ENCODE peak calls at places on chromosomes 6 and 20, in four cellular contexts. R, S, D and I are unnamed samples.

GRCh38 chr6:55088896-55089295 is 85.4 kb upstream of the HCRTR2 start:
- DNase-seq in R (no peak), S (peak; percentile 52), D (no peak), I (no peak)

GRCh38 chr6:93496548-93496947 is 77.2 kb upstream of the EPHA7 start:
- DNase-seq in R (no peak), S (peak; percentile 28), D (no peak), I (no peak)

GRCh38 chr6:168163096-168163731 is 84.2 kb upstream of the FRMD1 start:
- DNase-seq in R (peak; percentile 7), S (no peak), D (peak; percentile 89), I (no peak)

GRCh38 chr6:29490552-29490951 is 2.8 kb upstream of the MAS1L start:
- DNase-seq in R (no peak), S (no peak), D (no peak), I (no peak)

GRCh38 chr6:37142047-37142614 is 27.8 kb upstream of the PIM1 start:
- DNase-seq in R (peak; percentile 32), S (no peak), D (no peak), I (no peak)

GRCh38 chr6:37646097-37646864 is 51.4 kb downstream of the MDGA1 start:
- DNase-seq in R (no peak), S (no peak), D (no peak), I (no peak)

GRCh38 chr6:105492706-105493673 is 90.1 kb upstream of the PREP start:
- DNase-seq in R (peak; percentile 47), S (no peak), D (no peak), I (no peak)

GRCh38 chr6:44115866-44116265 is 11.4 kb downstream of the MRPL14 start:
- DNase-seq in R (peak; percentile 37), S (peak; percentile 57), D (no peak), I (no peak)

GRCh38 chr6:43623880-43624785 is 4.9 kb downstream of the GTPBP2 start:
- DNase-seq in R (no peak), S (no peak), D (no peak), I (no peak)

GRCh38 chr6:90274481-90275030 is 22.1 kb downstream of the BACH2 start:
- DNase-seq in R (no peak), S (peak; percentile 44), D (no peak), I (no peak)

GRCh38 chr20:58571942-58572666 is 56.9 kb upstream of the APCDD1L start:
- DNase-seq in R (peak; percentile 88), S (no peak), D (peak; percentile 60), I (no peak)

GRCh38 chr6:43491750-43492661 is 14.6 kb downstream of the TJAP1 start:
- DNase-seq in R (peak; percentile 77), S (no peak), D (no peak), I (no peak)

GRCh38 chr6:162798546-162798945 is 70.8 kb downstream of the PACRG start:
- DNase-seq in R (no peak), S (no peak), D (no peak), I (no peak)

GRCh38 chr6:2964793-2965503 is 6.4 kb downstream of the SERPINB6 start:
- DNase-seq in R (no peak), S (no peak), D (no peak), I (no peak)

GRCh38 chr20:41444821-41445220 is 78.2 kb upstream of the EMILIN3 start:
- DNase-seq in R (no peak), S (no peak), D (no peak), I (no peak)

GRCh38 chr6:23180504-23181293 is 611.3 kb downstream of the HDGFL1 start:
- DNase-seq in R (peak; percentile 90), S (peak; percentile 31), D (peak; percentile 62), I (no peak)

GRCh38 chr6:155493694-155494143 is 38.1 kb upstream of the NOX3 start:
- DNase-seq in R (peak; percentile 100), S (peak; percentile 91), D (peak; percentile 99), I (peak; percentile 47)

GRCh38 chr6:169324661-169325459 is 71.2 kb upstream of the THBS2 start:
- DNase-seq in R (no peak), S (no peak), D (no peak), I (no peak)

DNA sequence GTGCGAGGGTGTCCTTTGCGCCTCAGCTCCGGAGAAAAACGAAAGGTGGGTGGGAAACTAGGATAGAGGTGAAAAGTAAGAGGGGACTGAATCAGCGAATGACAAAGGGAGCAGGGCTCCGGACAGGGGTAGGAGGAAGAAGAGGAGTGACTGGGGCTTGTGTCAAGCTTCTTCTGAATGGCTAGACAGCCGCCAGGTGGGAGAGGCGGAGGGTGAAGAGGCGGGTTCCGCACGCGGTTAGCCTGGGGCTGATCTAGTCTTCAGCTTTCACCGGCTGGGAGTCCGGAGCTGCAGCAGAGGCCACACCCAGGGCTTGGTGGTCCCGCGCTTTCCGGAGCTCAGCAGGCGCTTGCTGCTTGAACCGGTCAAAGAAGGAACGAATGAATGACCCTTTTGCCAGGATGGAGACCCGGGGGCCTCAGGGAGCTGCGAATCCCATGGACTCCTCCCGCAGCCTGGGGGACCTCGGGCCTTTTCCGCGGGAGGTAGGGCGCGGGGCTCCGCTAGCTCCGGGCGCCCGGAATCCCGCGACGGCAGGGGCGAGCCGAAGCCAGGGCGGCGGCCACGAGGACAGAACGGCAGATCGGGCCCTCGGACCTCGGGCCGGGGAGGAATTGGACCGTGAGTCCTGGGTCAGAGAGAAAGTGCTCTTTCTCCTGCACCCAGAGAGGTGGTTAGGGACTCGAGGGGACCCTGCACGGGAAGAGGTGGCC is at the start of gene C6orf141:
- DNase-seq in R (no peak), S (peak; percentile 83), D (peak; percentile 34), I (peak; percentile 81)
- H2BK5ac ChIP-seq in R (no peak within 1 kb of the TSS), S (no peak within 1 kb of the TSS), D (no peak within 1 kb of the TSS), I (peak within 1 kb of the TSS; percentile 86)

GRCh38 chr20:31721408-31722332 is 998 bp downstream of the BCL2L1 start:
- DNase-seq in R (no peak), S (no peak), D (no peak), I (no peak)

GRCh38 chr20:31717478-31717946 is 5.2 kb downstream of the BCL2L1 start:
- DNase-seq in R (no peak), S (no peak), D (no peak), I (no peak)

GRCh38 chr20:31720486-31721407 is 1.9 kb downstream of the BCL2L1 start:
- DNase-seq in R (no peak), S (peak; percentile 37), D (no peak), I (no peak)

GRCh38 chr20:31718952-31719643 is 3.6 kb downstream of the BCL2L1 start:
- DNase-seq in R (no peak), S (no peak), D (no peak), I (no peak)

GRCh38 chr20:31719644-31720485 is 2.8 kb downstream of the BCL2L1 start:
- DNase-seq in R (no peak), S (peak; percentile 87), D (no peak), I (no peak)
- H2BK5ac ChIP-seq in R (peak overlapping the region; percentile 82), S (no peak overlapping the region), D (peak overlapping the region; percentile 97), I (peak overlapping the region; percentile 90)

GRCh38 chr20:5072756-5073153 is 47.0 kb downstream of the PCNA start:
- DNase-seq in R (no peak), S (no peak), D (no peak), I (no peak)

GRCh38 chr20:5069141-5069806 is 50.5 kb downstream of the PCNA start:
- DNase-seq in R (no peak), S (no peak), D (no peak), I (no peak)

GRCh38 chr20:5070081-5070480 is 49.7 kb downstream of the PCNA start:
- DNase-seq in R (no peak), S (no peak), D (no peak), I (no peak)

GRCh38 chr20:5067877-5068276 is 51.9 kb downstream of the PCNA start:
- DNase-seq in R (no peak), S (no peak), D (no peak), I (no peak)

DNA sequence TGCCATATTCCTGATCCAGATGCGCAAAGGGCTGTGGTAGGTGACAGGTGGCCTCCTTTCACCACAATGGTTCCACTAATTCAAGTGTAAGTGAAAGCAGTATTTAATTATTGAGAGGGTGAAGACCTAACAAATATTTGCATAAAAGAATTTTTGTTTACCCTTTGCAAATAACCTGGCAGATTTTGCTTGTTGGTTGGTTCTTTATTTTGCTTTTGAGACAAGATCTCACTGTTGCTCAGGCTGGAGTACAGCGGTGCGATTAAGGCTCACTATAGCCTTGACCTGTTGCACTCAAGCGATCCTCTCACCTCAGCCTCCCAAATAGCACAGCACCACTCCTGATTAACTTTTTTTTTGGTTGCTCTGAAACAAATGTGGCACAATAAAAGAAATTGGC is 49.2 kb downstream of the PCNA start:
- DNase-seq in R (no peak), S (no peak), D (no peak), I (no peak)
- H2BK5ac ChIP-seq in R (no peak overlapping the region), S (no peak overlapping the region), D (no peak overlapping the region), I (no peak overlapping the region)

GRCh38 chr20:825710-826421 is 7.6 kb upstream of the FAM110A start:
- DNase-seq in R (peak; percentile 8), S (no peak), D (no peak), I (no peak)
- H2BK5ac ChIP-seq in R (no peak overlapping the region), S (no peak overlapping the region), D (no peak overlapping the region), I (no peak overlapping the region)

DNA sequence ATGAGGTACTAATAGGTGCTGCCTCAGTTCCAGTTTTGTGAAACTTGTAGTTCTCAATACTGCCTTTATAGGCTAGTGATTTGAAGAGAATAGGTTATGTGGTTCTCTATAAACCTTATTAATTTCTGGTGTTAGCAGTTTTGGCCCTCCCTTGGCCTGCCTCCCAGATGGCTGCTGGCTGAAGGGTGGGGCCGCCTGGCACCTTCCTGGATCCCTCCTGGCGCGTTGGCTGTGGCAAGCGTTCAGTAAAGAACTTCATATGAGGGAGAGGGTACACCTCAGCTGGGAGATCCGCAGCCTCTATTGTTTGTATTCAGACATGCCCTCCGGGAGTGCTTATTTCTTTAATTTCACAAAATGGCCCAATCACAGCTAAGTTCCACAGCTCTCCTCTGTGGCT is 51.9 kb downstream of the FAM120B start:
- DNase-seq in R (no peak), S (no peak), D (no peak), I (no peak)
- H2BK5ac ChIP-seq in R (no peak overlapping the region), S (no peak overlapping the region), D (no peak overlapping the region), I (no peak overlapping the region)

GRCh38 chr6:139882234-139882633 is 507.8 kb upstream of the CITED2 start:
- DNase-seq in R (peak; percentile 78), S (peak; percentile 51), D (peak; percentile 58), I (no peak)

GRCh38 chr6:139881728-139882211 is 507.3 kb upstream of the CITED2 start:
- DNase-seq in R (peak; percentile 53), S (peak; percentile 83), D (peak; percentile 50), I (no peak)

GRCh38 chr6:139879823-139880356 is 505.4 kb upstream of the CITED2 start:
- DNase-seq in R (no peak), S (no peak), D (peak; percentile 19), I (no peak)

GRCh38 chr6:139882977-139883728 is 508.7 kb upstream of the CITED2 start:
- DNase-seq in R (peak; percentile 51), S (peak; percentile 50), D (peak; percentile 59), I (no peak)

GRCh38 chr6:139881251-139881650 is 506.8 kb upstream of the CITED2 start:
- DNase-seq in R (no peak), S (no peak), D (no peak), I (no peak)
- H2BK5ac ChIP-seq in R (no peak overlapping the region), S (no peak overlapping the region), D (no peak overlapping the region), I (no peak overlapping the region)

GRCh38 chr6:24981385-24981758 is 45.6 kb upstream of the RIPOR2 start:
- DNase-seq in R (peak; percentile 49), S (peak; percentile 89), D (peak; percentile 38), I (peak; percentile 61)
- H2BK5ac ChIP-seq in R (peak overlapping the region; percentile 84), S (peak overlapping the region; percentile 64), D (no peak overlapping the region), I (peak overlapping the region; percentile 99)

GRCh38 chr20:24616258-24617079 is 147.0 kb downstream of the SYNDIG1 start:
- DNase-seq in R (no peak), S (no peak), D (no peak), I (no peak)
- H2BK5ac ChIP-seq in R (no peak overlapping the region), S (no peak overlapping the region), D (no peak overlapping the region), I (no peak overlapping the region)